ENCODE peak calls at places on chromosomes 13 and 19, in seven cellular contexts. O, L, N, A, K, Z and F are unnamed samples.
A peak's percentile ranks its signal among the peaks of the same experiment; 100 is the strongest.

GRCh38 chr19:54449701-54450069 is 686 bp downstream of the LENG8 start:
- DNase-seq in O (no peak), L (peak; percentile 37), N (no peak), A (no peak), K (no peak), Z (no peak), F (no peak)

GRCh38 chr19:41935781-41936415 is 7.6 kb upstream of the ERFL start:
- DNase-seq in O (no peak), L (no peak), N (no peak), A (no peak), K (no peak), Z (no peak), F (no peak)

GRCh38 chr13:40101708-40102359 is 446.4 kb downstream of the COG6 start:
- DNase-seq in O (no peak), L (peak; percentile 38), N (no peak), A (no peak), K (no peak), Z (no peak), F (no peak)

GRCh38 chr13:25440081-25440480 is 68.3 kb downstream of the ATP8A2 start:
- DNase-seq in O (no peak), L (no peak), N (no peak), A (no peak), K (no peak), Z (no peak), F (no peak)

GRCh38 chr19:29006057-29006735 is 206.8 kb downstream of the UQCRFS1 start:
- DNase-seq in O (no peak), L (no peak), N (no peak), A (no peak), K (no peak), Z (no peak), F (no peak)

GRCh38 chr13:62702502-62702901 is 1286.9 kb upstream of the PCDH20 start:
- DNase-seq in O (no peak), L (no peak), N (no peak), A (no peak), K (no peak), Z (no peak), F (peak; percentile 13)

GRCh38 chr13:103625194-103625593 is 559.0 kb upstream of the SLC10A2 start:
- DNase-seq in O (no peak), L (no peak), N (no peak), A (no peak), K (no peak), Z (no peak), F (no peak)

GRCh38 chr13:44063881-44064280 is 184.2 kb downstream of the LACC1 start:
- DNase-seq in O (no peak), L (no peak), N (no peak), A (no peak), K (no peak), Z (no peak), F (no peak)

GRCh38 chr13:49183672-49184315 is 36.3 kb upstream of the MLNR start:
- DNase-seq in O (no peak), L (no peak), N (no peak), A (no peak), K (no peak), Z (no peak), F (no peak)

GRCh38 chr13:100987993-100988392 is 313.4 kb upstream of the TMTC4 start:
- DNase-seq in O (peak; percentile 41), L (no peak), N (no peak), A (peak; percentile 57), K (no peak), Z (no peak), F (no peak)

GRCh38 chr13:80379245-80379644 is 38.3 kb upstream of the SPRY2 start:
- DNase-seq in O (no peak), L (no peak), N (no peak), A (peak; percentile 37), K (no peak), Z (no peak), F (no peak)

GRCh38 chr13:44739539-44739938 is 163.4 kb upstream of the TSC22D1 start:
- DNase-seq in O (no peak), L (no peak), N (no peak), A (no peak), K (no peak), Z (no peak), F (no peak)

GRCh38 chr13:93603043-93603442 is 376.4 kb downstream of the GPC6 start:
- DNase-seq in O (no peak), L (no peak), N (peak; percentile 43), A (peak; percentile 75), K (no peak), Z (no peak), F (no peak)

GRCh38 chr19:8552810-8553209 is 24.4 kb downstream of the MYO1F start:
- DNase-seq in O (no peak), L (no peak), N (no peak), A (peak; percentile 16), K (no peak), Z (no peak), F (peak; percentile 34)

GRCh38 chr13:40181203-40181845 is 485.1 kb downstream of the FOXO1 start:
- DNase-seq in O (no peak), L (no peak), N (no peak), A (peak; percentile 59), K (no peak), Z (no peak), F (no peak)

GRCh38 chr13:28718538-28719226 is at the start of gene SLC46A3:
- DNase-seq in O (peak; percentile 99), L (peak; percentile 98), N (peak; percentile 90), A (peak; percentile 99), K (peak; percentile 98), Z (peak; percentile 99), F (peak; percentile 98)

GRCh38 chr13:62626771-62627170 is 1211.1 kb upstream of the PCDH20 start:
- DNase-seq in O (no peak), L (no peak), N (no peak), A (no peak), K (no peak), Z (peak; percentile 10), F (no peak)

GRCh38 chr19:4829001-4829712 is 2.4 kb downstream of the TICAM1 start:
- DNase-seq in O (peak; percentile 20), L (no peak), N (no peak), A (no peak), K (no peak), Z (no peak), F (no peak)

GRCh38 chr13:32537580-32538233 is 888 bp downstream of the N4BP2L2 start:
- DNase-seq in O (peak; percentile 50), L (peak; percentile 47), N (no peak), A (peak; percentile 8), K (peak; percentile 4), Z (peak; percentile 37), F (peak; percentile 33)

GRCh38 chr13:113856716-113857065 is 7.2 kb downstream of the GAS6 start:
- DNase-seq in O (no peak), L (no peak), N (no peak), A (peak; percentile 65), K (no peak), Z (no peak), F (no peak)

GRCh38 chr13:112254900-112255299 is 121.3 kb upstream of the SPACA7 start:
- DNase-seq in O (no peak), L (no peak), N (no peak), A (no peak), K (no peak), Z (no peak), F (no peak)

GRCh38 chr13:93289842-93290241 is 63.2 kb downstream of the GPC6 start:
- DNase-seq in O (no peak), L (no peak), N (no peak), A (no peak), K (no peak), Z (no peak), F (no peak)

GRCh38 chr13:59546178-59546577 is 617.5 kb downstream of the DIAPH3 start:
- DNase-seq in O (no peak), L (no peak), N (no peak), A (no peak), K (no peak), Z (no peak), F (no peak)

GRCh38 chr13:110853235-110853721 is 61.6 kb downstream of the ANKRD10 start:
- DNase-seq in O (no peak), L (no peak), N (no peak), A (no peak), K (no peak), Z (peak; percentile 57), F (no peak)

GRCh38 chr19:16013851-16014840 is 62.1 kb upstream of the TPM4 start:
- DNase-seq in O (no peak), L (no peak), N (no peak), A (no peak), K (no peak), Z (no peak), F (no peak)

GRCh38 chr19:41616785-41617621 is 9.9 kb downstream of the CEACAM4 start:
- DNase-seq in O (no peak), L (no peak), N (no peak), A (no peak), K (no peak), Z (peak; percentile 36), F (no peak)

GRCh38 chr13:25169951-25170553 is 2.0 kb downstream of the AMER2 start:
- DNase-seq in O (peak; percentile 50), L (no peak), N (no peak), A (no peak), K (no peak), Z (no peak), F (no peak)

GRCh38 chr19:3808420-3809143 is 22.4 kb upstream of the MATK start:
- DNase-seq in O (no peak), L (no peak), N (no peak), A (no peak), K (no peak), Z (no peak), F (no peak)

GRCh38 chr19:39498262-39499081 is at the start of gene DLL3:
- DNase-seq in O (no peak), L (peak; percentile 24), N (no peak), A (no peak), K (no peak), Z (peak; percentile 64), F (peak; percentile 89)

GRCh38 chr13:66114127-66114526 is 1116.0 kb downstream of the PCDH9 start:
- DNase-seq in O (no peak), L (no peak), N (no peak), A (no peak), K (no peak), Z (no peak), F (no peak)

GRCh38 chr19:38036707-38037106 is 129.7 kb downstream of the SIPA1L3 start:
- DNase-seq in O (no peak), L (no peak), N (no peak), A (no peak), K (no peak), Z (no peak), F (no peak)